ENCODE peak calls at places on chromosomes 1 and 21, in four cellular contexts. V is IMR-90, I is K562, A is HepG2. O is an unnamed sample.

GRCh38 chr1:16046865-16047264 is 3.3 kb downstream of the CLCNKB start:
- DNase-seq in V (no peak), I (no peak), A (peak), O (no peak)

GRCh38 chr21:34728479-34728878 is 59.7 kb downstream of the CLIC6 start:
- DNase-seq in V (no peak), I (no peak), A (no peak), O (no peak)

GRCh38 chr1:155006601-155007101 is 4.0 kb downstream of the ZBTB7B start:
- DNase-seq in V (no peak), I (no peak), A (no peak), O (peak)

GRCh38 chr1:162023547-162024501 is at the start of gene OLFML2B:
- DNase-seq in V (peak), I (peak), A (peak), O (peak)

GRCh38 chr1:115301438-115302020 is 36.5 kb downstream of the NGF start:
- DNase-seq in V (no peak), I (no peak), A (no peak), O (no peak)

GRCh38 chr1:161099090-161099802 is 1.1 kb downstream of the KLHDC9 start:
- DNase-seq in V (no peak), I (no peak), A (no peak), O (no peak)

GRCh38 chr1:187654635-187655034 is 825.9 kb downstream of the PLA2G4A start:
- DNase-seq in V (peak), I (no peak), A (no peak), O (no peak)

GRCh38 chr1:178094752-178095645 is 1.1 kb downstream of the RASAL2 start:
- DNase-seq in V (no peak), I (no peak), A (no peak), O (no peak)

GRCh38 chr1:35725591-35725990 is 6.9 kb upstream of the C1orf216 start:
- DNase-seq in V (peak), I (no peak), A (no peak), O (no peak)

GRCh38 chr1:211643324-211644212 is 31.9 kb downstream of the NEK2 start:
- DNase-seq in V (no peak), I (peak), A (peak), O (no peak)

GRCh38 chr21:22490044-22490443 is 1491.8 kb downstream of the NCAM2 start:
- DNase-seq in V (no peak), I (no peak), A (no peak), O (no peak)

GRCh38 chr1:210363119-210363518 is 34.4 kb downstream of the HHAT start:
- DNase-seq in V (no peak), I (no peak), A (no peak), O (no peak)

GRCh38 chr1:155206891-155207577 is 663 bp downstream of the THBS3 start:
- DNase-seq in V (peak), I (peak), A (peak), O (peak)

GRCh38 chr1:10210841-10211804 is 753 bp downstream of the KIF1B start:
- DNase-seq in V (peak), I (peak), A (peak), O (peak)

GRCh38 chr1:64493864-64494263 is 23.9 kb downstream of the CACHD1 start:
- DNase-seq in V (no peak), I (no peak), A (no peak), O (no peak)

GRCh38 chr21:46210378-46211136 is 18.0 kb downstream of the LSS start:
- DNase-seq in V (no peak), I (no peak), A (no peak), O (peak)

GRCh38 chr1:205537386-205538018 is 33.0 kb downstream of the CDK18 start:
- DNase-seq in V (no peak), I (no peak), A (no peak), O (no peak)

GRCh38 chr1:79745928-79746327 is 739.4 kb upstream of the ADGRL4 start:
- DNase-seq in V (peak), I (no peak), A (no peak), O (peak)

DNA sequence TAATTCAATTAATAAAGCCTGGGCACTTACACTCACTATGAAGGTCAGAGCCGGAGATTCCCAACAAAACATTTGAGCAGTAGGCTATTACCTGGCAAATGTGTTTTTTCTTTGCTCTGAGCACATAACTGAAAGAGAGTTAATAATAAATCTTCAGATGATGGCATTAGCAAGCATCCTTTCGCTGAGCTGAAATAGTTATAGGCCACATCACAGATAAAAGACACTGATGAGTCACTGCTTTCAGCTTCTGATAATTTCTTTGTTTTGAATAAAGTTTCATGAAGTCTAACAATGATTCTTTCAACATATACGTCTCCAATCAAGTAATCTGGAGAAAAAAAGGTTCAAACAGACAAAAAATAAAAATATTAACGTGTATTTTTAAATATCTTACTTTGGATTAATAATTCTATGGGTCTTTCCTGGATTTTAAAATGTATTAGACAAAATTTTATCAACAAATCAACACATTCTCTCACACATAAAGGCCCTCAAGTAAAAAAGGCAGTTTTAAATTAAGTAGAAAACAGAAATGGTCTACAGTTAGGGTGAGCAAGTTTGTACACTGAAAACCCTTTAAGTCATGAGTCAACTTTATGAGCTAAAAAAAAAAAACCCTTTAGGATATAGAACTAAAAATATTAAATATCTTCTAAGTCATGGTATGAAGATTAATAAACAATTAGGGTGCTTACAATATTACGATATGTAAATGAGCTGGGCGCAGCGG is 33.1 kb downstream of the LTN1 start:
- DNase-seq in V (peak), I (no peak), A (peak), O (peak)
- TF ChIP-seq RAD21 in V (no peak), I (no peak), A (no peak), O (no peak)

GRCh38 chr1:33762099-33762830 is 101.6 kb upstream of the HMGB4 start:
- DNase-seq in V (peak), I (no peak), A (no peak), O (no peak)
- TF ChIP-seq CEBPB in V (no peak), I (no peak), A (no peak), O (no peak)

GRCh38 chr21:43881283-43881682 is 16.3 kb downstream of the AGPAT3 start:
- DNase-seq in V (no peak), I (no peak), A (no peak), O (no peak)

GRCh38 chr21:43881918-43882317 is 16.9 kb downstream of the AGPAT3 start:
- DNase-seq in V (no peak), I (no peak), A (no peak), O (no peak)

GRCh38 chr21:43880111-43880985 is 15.3 kb downstream of the AGPAT3 start:
- DNase-seq in V (peak), I (no peak), A (no peak), O (no peak)

GRCh38 chr21:43877936-43878575 is 13.0 kb downstream of the AGPAT3 start:
- DNase-seq in V (no peak), I (no peak), A (no peak), O (no peak)

GRCh38 chr21:43879348-43880110 is 14.5 kb downstream of the AGPAT3 start:
- DNase-seq in V (no peak), I (no peak), A (no peak), O (no peak)
- TF ChIP-seq MAZ in V (no peak), I (no peak), A (no peak), O (no peak)

DNA sequence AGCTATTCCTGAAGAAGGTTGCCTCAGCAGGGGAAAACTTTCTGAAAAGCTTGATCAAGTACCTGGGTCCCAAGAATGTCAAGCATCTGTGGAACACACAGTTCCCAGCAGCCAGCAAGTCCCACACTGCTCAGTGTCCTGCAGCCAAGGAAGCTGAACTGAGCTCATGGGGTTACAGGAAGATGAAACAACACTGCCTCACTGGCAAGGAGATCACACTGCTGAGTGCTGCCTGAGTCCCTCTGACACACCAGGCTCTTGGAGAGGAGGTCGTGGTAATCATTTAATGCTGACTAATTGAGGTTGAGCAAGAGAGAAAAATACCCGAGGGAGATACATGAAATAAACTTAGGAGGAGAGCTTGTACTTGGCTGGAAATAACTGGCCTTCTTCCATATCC is 75.2 kb downstream of the MPZL1 start:
- DNase-seq in V (peak), I (no peak), A (no peak), O (peak)
- TF ChIP-seq RAD21 in V (peak), I (peak), A (no peak), O (no peak)

GRCh38 chr1:150578278-150579109 is 916 bp downstream of the MCL1 start:
- DNase-seq in V (peak), I (no peak), A (peak), O (no peak)
- TF ChIP-seq CEBPB in V (no peak), I (no peak), A (no peak), O (no peak)

GRCh38 chr1:38533772-38534472 is 325.6 kb downstream of the RRAGC start:
- DNase-seq in V (no peak), I (no peak), A (no peak), O (no peak)
- TF ChIP-seq MAZ in V (no peak), I (no peak), A (no peak), O (no peak)

GRCh38 chr1:18556364-18556763 is 74.3 kb upstream of the PAX7 start:
- DNase-seq in V (peak), I (no peak), A (peak), O (peak)
- TF ChIP-seq RAD21 in V (no peak), I (no peak), A (no peak), O (peak)

O was measured in A549.